ENCODE peak calls at places on chromosomes 6 and 20, in seven cellular contexts. One of them, this sample, is unnamed.

GRCh38 chr6:35919085-35919826 is 1.6 kb downstream of the SRPK1 start:
- DNase-seq in mesendoderm: no peak
- DNase-seq in mesenchymal stem cell: peak; percentile 80
- DNase-seq in neuronal stem cell: no peak
- DNase-seq in H9: no peak
- DNase-seq in H1: no peak
- DNase-seq in IMR-90: peak; percentile 57
- DNase-seq in this sample: peak; percentile 48

GRCh38 chr6:106870069-106870468 is 104.5 kb downstream of the CD24 start:
- DNase-seq in mesendoderm: no peak
- DNase-seq in mesenchymal stem cell: peak; percentile 29
- DNase-seq in neuronal stem cell: no peak
- DNase-seq in H9: no peak
- DNase-seq in H1: no peak
- DNase-seq in IMR-90: peak; percentile 52
- DNase-seq in this sample: peak; percentile 98

GRCh38 chr20:35181731-35182130 is 9.9 kb downstream of the PROCR start:
- DNase-seq in mesendoderm: no peak
- DNase-seq in mesenchymal stem cell: no peak
- DNase-seq in neuronal stem cell: no peak
- DNase-seq in H9: no peak
- DNase-seq in H1: no peak
- DNase-seq in IMR-90: peak; percentile 41
- DNase-seq in this sample: no peak

GRCh38 chr6:116280960-116281316 is 1.2 kb upstream of the TSPYL1 start:
- DNase-seq in mesendoderm: no peak
- DNase-seq in mesenchymal stem cell: no peak
- DNase-seq in neuronal stem cell: no peak
- DNase-seq in H9: no peak
- DNase-seq in H1: no peak
- DNase-seq in IMR-90: no peak
- DNase-seq in this sample: no peak

GRCh38 chr6:20168668-20169633 is 43.3 kb downstream of the MBOAT1 start:
- DNase-seq in mesendoderm: no peak
- DNase-seq in mesenchymal stem cell: no peak
- DNase-seq in neuronal stem cell: no peak
- DNase-seq in H9: no peak
- DNase-seq in H1: no peak
- DNase-seq in IMR-90: no peak
- DNase-seq in this sample: no peak

GRCh38 chr20:63748356-63749270 is 9.0 kb downstream of the SLC2A4RG start:
- DNase-seq in mesendoderm: no peak
- DNase-seq in mesenchymal stem cell: no peak
- DNase-seq in neuronal stem cell: no peak
- DNase-seq in H9: no peak
- DNase-seq in H1: no peak
- DNase-seq in IMR-90: no peak
- DNase-seq in this sample: no peak

GRCh38 chr6:31493875-31494694 is 3.9 kb upstream of the MICB start:
- DNase-seq in mesendoderm: peak; percentile 94
- DNase-seq in mesenchymal stem cell: peak; percentile 84
- DNase-seq in neuronal stem cell: peak; percentile 70
- DNase-seq in H9: peak; percentile 88
- DNase-seq in H1: no peak
- DNase-seq in IMR-90: peak; percentile 70
- DNase-seq in this sample: peak; percentile 99

GRCh38 chr6:81772741-81773140 is 20.3 kb upstream of the TENT5A start:
- DNase-seq in mesendoderm: no peak
- DNase-seq in mesenchymal stem cell: peak; percentile 76
- DNase-seq in neuronal stem cell: no peak
- DNase-seq in H9: no peak
- DNase-seq in H1: no peak
- DNase-seq in IMR-90: peak; percentile 62
- DNase-seq in this sample: peak; percentile 73

GRCh38 chr6:154925130-154925529 is 70.0 kb upstream of the TIAM2 start:
- DNase-seq in mesendoderm: peak; percentile 49
- DNase-seq in mesenchymal stem cell: no peak
- DNase-seq in neuronal stem cell: no peak
- DNase-seq in H9: no peak
- DNase-seq in H1: no peak
- DNase-seq in IMR-90: no peak
- DNase-seq in this sample: no peak

GRCh38 chr6:33781105-33781975 is 7.6 kb downstream of the LEMD2 start:
- DNase-seq in mesendoderm: peak; percentile 96
- DNase-seq in mesenchymal stem cell: peak; percentile 37
- DNase-seq in neuronal stem cell: peak; percentile 71
- DNase-seq in H9: peak; percentile 93
- DNase-seq in H1: peak; percentile 87
- DNase-seq in IMR-90: no peak
- DNase-seq in this sample: no peak

GRCh38 chr6:94272327-94272726 is 853.0 kb upstream of the EPHA7 start:
- DNase-seq in mesendoderm: no peak
- DNase-seq in mesenchymal stem cell: no peak
- DNase-seq in neuronal stem cell: no peak
- DNase-seq in H9: no peak
- DNase-seq in H1: no peak
- DNase-seq in IMR-90: no peak
- DNase-seq in this sample: no peak

GRCh38 chr6:10404799-10405524 is 9.9 kb downstream of the TFAP2A start:
- DNase-seq in mesendoderm: no peak
- DNase-seq in mesenchymal stem cell: no peak
- DNase-seq in neuronal stem cell: no peak
- DNase-seq in H9: no peak
- DNase-seq in H1: no peak
- DNase-seq in IMR-90: no peak
- DNase-seq in this sample: no peak

GRCh38 chr20:47033665-47034064 is 139.0 kb downstream of the EYA2 start:
- DNase-seq in mesendoderm: no peak
- DNase-seq in mesenchymal stem cell: no peak
- DNase-seq in neuronal stem cell: no peak
- DNase-seq in H9: no peak
- DNase-seq in H1: no peak
- DNase-seq in IMR-90: no peak
- DNase-seq in this sample: no peak

GRCh38 chr6:121780325-121781313 is 345.2 kb downstream of the GJA1 start:
- DNase-seq in mesendoderm: peak; percentile 47
- DNase-seq in mesenchymal stem cell: no peak
- DNase-seq in neuronal stem cell: no peak
- DNase-seq in H9: no peak
- DNase-seq in H1: no peak
- DNase-seq in IMR-90: peak; percentile 92
- DNase-seq in this sample: peak; percentile 4

DNA sequence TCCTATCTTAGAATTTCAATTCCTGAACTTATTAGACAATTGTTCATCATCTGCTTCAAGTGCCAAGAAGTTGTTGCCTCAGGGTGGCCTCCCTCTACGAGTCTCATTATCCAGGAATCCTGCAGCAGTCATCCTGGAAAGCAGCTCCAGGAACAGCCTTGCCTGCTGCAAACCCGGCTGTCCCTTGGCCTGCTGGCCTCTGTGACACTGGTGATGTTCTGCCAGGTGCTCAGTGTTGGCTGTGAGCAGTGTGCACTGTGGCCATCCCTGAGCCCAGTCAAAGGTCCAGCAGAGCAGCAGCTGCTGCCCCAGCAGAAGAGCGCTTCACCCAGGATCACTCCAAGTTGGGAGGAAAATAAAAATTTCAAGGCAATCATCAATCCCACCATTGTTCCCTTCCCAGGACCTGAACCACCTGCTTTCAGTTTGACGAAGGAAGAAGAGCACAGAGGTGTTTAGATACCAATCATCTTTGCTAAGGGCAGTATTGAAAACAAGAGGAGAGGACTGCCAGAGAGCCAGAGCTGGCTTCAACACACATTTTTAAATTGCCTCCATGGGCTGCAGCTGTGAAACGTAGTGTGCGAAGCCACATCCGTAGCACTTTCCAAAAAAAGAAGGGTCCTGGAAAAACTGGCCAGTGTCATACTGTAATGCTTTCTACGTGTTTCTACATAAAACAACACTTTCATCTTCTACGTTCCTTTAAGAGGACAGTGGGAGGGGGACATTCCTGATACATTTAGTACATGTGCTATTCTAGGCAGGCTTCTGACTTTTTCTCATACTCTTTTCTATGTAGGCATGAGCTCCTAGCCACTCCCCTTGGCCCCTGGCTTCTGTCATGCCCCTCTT is 7.2 kb upstream of the FAM50B start:
- DNase-seq in mesendoderm: no peak
- DNase-seq in mesenchymal stem cell: peak; percentile 47
- DNase-seq in neuronal stem cell: no peak
- DNase-seq in H9: no peak
- DNase-seq in H1: no peak
- DNase-seq in IMR-90: peak; percentile 80
- DNase-seq in this sample: peak; percentile 98
- H3K9ac ChIP-seq in mesendoderm: no peak overlapping the region
- H3K9ac ChIP-seq in mesenchymal stem cell: peak overlapping the region; percentile 17
- H3K9ac ChIP-seq in neuronal stem cell: no peak overlapping the region
- H3K9ac ChIP-seq in H9: no peak overlapping the region
- H3K9ac ChIP-seq in H1: no peak overlapping the region
- H3K9ac ChIP-seq in IMR-90: peak overlapping the region; percentile 5
- H3K9ac ChIP-seq in this sample: no peak overlapping the region

DNA sequence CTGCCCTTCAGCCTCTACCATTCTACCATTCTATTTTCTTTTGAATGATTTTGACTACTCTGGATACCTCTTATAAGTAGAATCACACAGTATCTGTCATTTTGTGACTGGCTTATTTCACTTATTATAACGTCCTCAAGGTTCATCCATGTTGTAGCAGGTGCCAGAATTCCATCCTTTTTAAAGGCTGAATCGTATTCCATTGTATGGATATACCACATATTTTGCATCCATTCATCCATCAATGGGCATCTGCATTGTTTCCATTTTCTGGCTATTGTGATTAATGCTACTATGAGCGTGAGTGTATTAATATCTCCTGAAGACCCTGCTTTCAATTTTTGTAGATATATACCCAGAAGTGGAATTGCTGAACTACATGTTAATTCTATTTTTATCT is 105.5 kb downstream of the SYNE1 start:
- DNase-seq in mesendoderm: no peak
- DNase-seq in mesenchymal stem cell: no peak
- DNase-seq in neuronal stem cell: no peak
- DNase-seq in H9: no peak
- DNase-seq in H1: no peak
- DNase-seq in IMR-90: no peak
- DNase-seq in this sample: no peak
- H2BK120ac ChIP-seq in mesendoderm: no peak overlapping the region
- H2BK120ac ChIP-seq in mesenchymal stem cell: no peak overlapping the region
- H2BK120ac ChIP-seq in neuronal stem cell: no peak overlapping the region
- H2BK120ac ChIP-seq in H9: no peak overlapping the region
- H2BK120ac ChIP-seq in H1: no peak overlapping the region
- H2BK120ac ChIP-seq in IMR-90: no peak overlapping the region
- H2BK120ac ChIP-seq in this sample: no peak overlapping the region

GRCh38 chr6:71534916-71535315 is 246.3 kb downstream of the OGFRL1 start:
- DNase-seq in mesendoderm: peak; percentile 27
- DNase-seq in mesenchymal stem cell: no peak
- DNase-seq in neuronal stem cell: no peak
- DNase-seq in H9: no peak
- DNase-seq in H1: no peak
- DNase-seq in IMR-90: no peak
- DNase-seq in this sample: no peak

GRCh38 chr6:71531006-71531405 is 242.4 kb downstream of the OGFRL1 start:
- DNase-seq in mesendoderm: no peak
- DNase-seq in mesenchymal stem cell: no peak
- DNase-seq in neuronal stem cell: no peak
- DNase-seq in H9: no peak
- DNase-seq in H1: no peak
- DNase-seq in IMR-90: peak; percentile 33
- DNase-seq in this sample: no peak

GRCh38 chr6:71531841-71532240 is 243.2 kb downstream of the OGFRL1 start:
- DNase-seq in mesendoderm: no peak
- DNase-seq in mesenchymal stem cell: no peak
- DNase-seq in neuronal stem cell: no peak
- DNase-seq in H9: peak; percentile 28
- DNase-seq in H1: no peak
- DNase-seq in IMR-90: no peak
- DNase-seq in this sample: peak; percentile 68

GRCh38 chr6:71537717-71538116 is 249.1 kb downstream of the OGFRL1 start:
- DNase-seq in mesendoderm: no peak
- DNase-seq in mesenchymal stem cell: no peak
- DNase-seq in neuronal stem cell: no peak
- DNase-seq in H9: no peak
- DNase-seq in H1: no peak
- DNase-seq in IMR-90: peak; percentile 65
- DNase-seq in this sample: no peak

DNA sequence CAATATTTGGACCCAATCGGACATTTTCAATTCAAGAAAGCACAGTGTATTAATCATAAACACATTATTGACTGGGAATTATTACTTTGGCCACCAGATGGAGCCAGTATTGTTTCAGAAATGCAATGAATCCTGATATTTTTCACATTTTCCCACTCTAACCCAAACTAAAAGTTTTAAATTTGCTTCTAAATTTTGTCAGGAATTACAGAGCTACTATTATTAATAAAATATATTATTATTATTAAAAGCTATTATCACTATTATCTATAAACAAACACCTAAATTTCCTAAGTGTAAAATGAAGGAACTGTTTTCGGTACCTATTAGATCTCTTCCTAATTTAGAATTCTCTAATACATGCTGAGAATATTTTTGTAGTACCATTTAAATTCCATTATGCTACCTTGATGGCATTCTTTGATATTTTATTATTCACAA is 245.3 kb downstream of the OGFRL1 start:
- DNase-seq in mesendoderm: no peak
- DNase-seq in mesenchymal stem cell: peak; percentile 31
- DNase-seq in neuronal stem cell: no peak
- DNase-seq in H9: no peak
- DNase-seq in H1: no peak
- DNase-seq in IMR-90: peak; percentile 46
- DNase-seq in this sample: no peak
- H3K18ac ChIP-seq in mesendoderm: no peak overlapping the region
- H3K18ac ChIP-seq in mesenchymal stem cell: no peak overlapping the region
- H3K18ac ChIP-seq in neuronal stem cell: no peak overlapping the region
- H3K18ac ChIP-seq in H9: no peak overlapping the region
- H3K18ac ChIP-seq in H1: no peak overlapping the region
- H3K18ac ChIP-seq in IMR-90: no peak overlapping the region
- H3K18ac ChIP-seq in this sample: no peak overlapping the region

GRCh38 chr20:5990946-5991345 is 40.5 kb downstream of the MCM8 start:
- DNase-seq in mesendoderm: no peak
- DNase-seq in mesenchymal stem cell: peak; percentile 22
- DNase-seq in neuronal stem cell: no peak
- DNase-seq in H9: no peak
- DNase-seq in H1: no peak
- DNase-seq in IMR-90: no peak
- DNase-seq in this sample: no peak

GRCh38 chr20:5989539-5989938 is 39.1 kb downstream of the MCM8 start:
- DNase-seq in mesendoderm: peak; percentile 32
- DNase-seq in mesenchymal stem cell: no peak
- DNase-seq in neuronal stem cell: no peak
- DNase-seq in H9: no peak
- DNase-seq in H1: no peak
- DNase-seq in IMR-90: no peak
- DNase-seq in this sample: no peak

GRCh38 chr20:5996765-5997164 is 46.3 kb downstream of the MCM8 start:
- DNase-seq in mesendoderm: peak; percentile 16
- DNase-seq in mesenchymal stem cell: no peak
- DNase-seq in neuronal stem cell: no peak
- DNase-seq in H9: no peak
- DNase-seq in H1: no peak
- DNase-seq in IMR-90: no peak
- DNase-seq in this sample: no peak

GRCh38 chr20:5987383-5987782 is 36.9 kb downstream of the MCM8 start:
- DNase-seq in mesendoderm: no peak
- DNase-seq in mesenchymal stem cell: no peak
- DNase-seq in neuronal stem cell: no peak
- DNase-seq in H9: no peak
- DNase-seq in H1: no peak
- DNase-seq in IMR-90: no peak
- DNase-seq in this sample: no peak

GRCh38 chr20:5991623-5992441 is 41.4 kb downstream of the MCM8 start:
- DNase-seq in mesendoderm: no peak
- DNase-seq in mesenchymal stem cell: peak; percentile 50
- DNase-seq in neuronal stem cell: no peak
- DNase-seq in H9: no peak
- DNase-seq in H1: no peak
- DNase-seq in IMR-90: peak; percentile 61
- DNase-seq in this sample: peak; percentile 79
- H3K9ac ChIP-seq in mesendoderm: no peak overlapping the region
- H3K9ac ChIP-seq in mesenchymal stem cell: peak overlapping the region; percentile 31
- H3K9ac ChIP-seq in neuronal stem cell: no peak overlapping the region
- H3K9ac ChIP-seq in H9: no peak overlapping the region
- H3K9ac ChIP-seq in H1: no peak overlapping the region
- H3K9ac ChIP-seq in IMR-90: no peak overlapping the region
- H3K9ac ChIP-seq in this sample: no peak overlapping the region